ENCODE peak calls at places on chromosomes 7 and 10, in eight cellular contexts. K is tibial artery, Z is adrenal gland, F is brain microvascular endothelial cell, V is psoas muscle, W is GM23248, D is hepatocyte, P is OCI-LY7. J is an unnamed sample.

GRCh38 chr7:1666779-1667565 is 3.1 kb upstream of the ELFN1 start:
- DNase-seq in Z (no peak), P (no peak), K (peak), V (peak), F (no peak), D (peak), W (peak), J (peak)

GRCh38 chr10:30591249-30591670 is 38.3 kb downstream of the LYZL2 start:
- DNase-seq in Z (peak), D (peak), V (no peak), F (peak), K (no peak), P (peak), W (peak), J (no peak)

GRCh38 chr7:107778283-107778682 is 24.7 kb downstream of the SLC26A3 start:
- DNase-seq in P (no peak), D (no peak), Z (no peak), F (no peak), V (no peak), K (no peak), W (no peak), J (no peak)

GRCh38 chr10:19788075-19788686 is 28.1 kb upstream of the PLXDC2 start:
- DNase-seq in P (peak), Z (peak), W (peak), K (no peak), D (peak), V (no peak), F (peak), J (no peak)

GRCh38 chr7:157411580-157411979 is 74.8 kb downstream of the DNAJB6 start:
- DNase-seq in F (no peak), W (no peak), K (no peak), P (no peak), D (no peak), V (no peak), Z (no peak), J (peak)

GRCh38 chr10:92695679-92696605 is 6.2 kb downstream of the HHEX start:
- DNase-seq in F (peak), K (no peak), P (no peak), Z (peak), D (peak), W (peak), V (peak), J (peak)

GRCh38 chr7:141641876-141642275 is 60.1 kb downstream of the DENND11 start:
- DNase-seq in D (no peak), K (no peak), Z (no peak), V (no peak), P (no peak), W (no peak), F (no peak), J (no peak)

GRCh38 chr10:99443483-99443882 is 13.1 kb upstream of the GOT1 start:
- DNase-seq in Z (no peak), F (no peak), D (no peak), P (no peak), W (no peak), V (no peak), K (no peak), J (no peak)

GRCh38 chr7:139479620-139480019 is 3.9 kb downstream of the KLRG2 start:
- DNase-seq in K (no peak), P (no peak), Z (no peak), V (no peak), D (no peak), W (no peak), F (no peak), J (no peak)

GRCh38 chr10:90935581-90936292 is 14.8 kb upstream of the ANKRD1 start:
- DNase-seq in Z (no peak), V (no peak), P (no peak), F (no peak), K (no peak), W (no peak), D (no peak), J (no peak)

GRCh38 chr7:127907110-127907509 is 124.1 kb downstream of the LRRC4 start:
- DNase-seq in F (no peak), Z (no peak), D (no peak), V (no peak), W (no peak), P (no peak), K (no peak), J (no peak)

GRCh38 chr7:538764-539685 is 19.4 kb upstream of the PDGFA start:
- DNase-seq in K (no peak), W (no peak), V (no peak), Z (no peak), D (peak), F (no peak), P (no peak), J (peak)

GRCh38 chr7:149022961-149023360 is 5.3 kb downstream of the PDIA4 start:
- DNase-seq in V (no peak), K (no peak), D (no peak), W (no peak), Z (no peak), P (no peak), F (no peak), J (no peak)

GRCh38 chr7:82530361-82530760 is 86.8 kb upstream of the CACNA2D1 start:
- DNase-seq in Z (no peak), K (no peak), W (no peak), F (peak), D (no peak), P (no peak), V (no peak), J (no peak)

GRCh38 chr7:81301815-81302214 is 383.0 kb upstream of the SEMA3C start:
- DNase-seq in W (no peak), K (no peak), P (no peak), Z (no peak), F (no peak), D (no peak), V (no peak), J (peak)

GRCh38 chr10:77138541-77138940 is 499.1 kb downstream of the KCNMA1 start:
- DNase-seq in F (no peak), P (no peak), K (no peak), V (no peak), D (no peak), W (no peak), Z (no peak), J (no peak)

GRCh38 chr10:30285970-30286369 is 63.1 kb downstream of the MTPAP start:
- DNase-seq in P (no peak), W (no peak), K (no peak), Z (no peak), V (no peak), F (no peak), D (no peak), J (no peak)

GRCh38 chr10:110081914-110082313 is 74.1 kb downstream of the ADD3 start:
- DNase-seq in D (no peak), F (peak), P (no peak), K (no peak), Z (peak), V (no peak), W (peak), J (peak)

GRCh38 chr7:143418681-143419458 is 10.2 kb upstream of the EPHA1 start:
- DNase-seq in F (no peak), V (no peak), Z (no peak), K (no peak), D (no peak), W (no peak), P (no peak), J (no peak)

GRCh38 chr7:83148776-83149175 is 13.9 kb downstream of the PCLO start:
- DNase-seq in W (peak), F (peak), P (no peak), V (no peak), K (no peak), Z (no peak), D (no peak), J (no peak)

GRCh38 chr7:25391295-25391861 is 163.1 kb upstream of the NPVF start:
- DNase-seq in D (peak), P (peak), V (no peak), Z (no peak), K (no peak), F (peak), W (peak), J (no peak)

GRCh38 chr10:14587540-14588083 is 187.1 kb downstream of the FAM107B start:
- DNase-seq in Z (no peak), K (no peak), F (no peak), V (no peak), W (no peak), P (no peak), D (no peak), J (no peak)

GRCh38 chr10:51862149-51862548 is 162.8 kb upstream of the CSTF2T start:
- DNase-seq in Z (no peak), P (no peak), F (no peak), V (no peak), D (no peak), K (no peak), W (no peak), J (no peak)

GRCh38 chr10:52172581-52172980 is 141.5 kb upstream of the DKK1 start:
- DNase-seq in Z (no peak), P (no peak), D (peak), V (no peak), W (peak), F (peak), K (no peak), J (no peak)

GRCh38 chr7:149140784-149141183 is 6.5 kb upstream of the ZNF398 start:
- DNase-seq in Z (peak), F (no peak), K (no peak), W (peak), V (no peak), D (no peak), P (no peak), J (no peak)

GRCh38 chr10:24465899-24466615 is 257.1 kb downstream of the KIAA1217 start:
- DNase-seq in W (peak), Z (peak), P (no peak), V (no peak), F (peak), K (no peak), D (peak), J (no peak)

GRCh38 chr10:73773152-73773879 is 8.5 kb upstream of the CHCHD1 start:
- DNase-seq in V (no peak), W (peak), P (peak), D (no peak), F (no peak), Z (no peak), K (peak), J (peak)

GRCh38 chr10:22564060-22564459 is 150.3 kb downstream of the PIP4K2A start:
- DNase-seq in D (no peak), W (no peak), P (no peak), K (no peak), Z (no peak), F (no peak), V (no peak), J (no peak)

GRCh38 chr10:79320785-79321493 is 26.3 kb upstream of the PPIF start:
- DNase-seq in D (no peak), F (peak), W (peak), V (no peak), K (no peak), Z (peak), P (no peak), J (no peak)

GRCh38 chr10:9621216-9621615 is 1396.5 kb upstream of the CELF2 start:
- DNase-seq in Z (no peak), P (no peak), F (no peak), K (no peak), W (no peak), D (peak), V (no peak), J (no peak)

GRCh38 chr7:40584667-40585433 is 450.0 kb downstream of the SUGCT start:
- DNase-seq in K (no peak), F (peak), W (peak), D (no peak), V (no peak), P (no peak), Z (no peak), J (no peak)

GRCh38 chr10:6778992-6779701 is 199.1 kb upstream of the PRKCQ start:
- DNase-seq in W (peak), F (peak), D (peak), K (no peak), Z (peak), P (no peak), V (peak), J (no peak)

GRCh38 chr7:98930921-98931320 is 52.6 kb downstream of the TRRAP start:
- DNase-seq in W (peak), K (no peak), F (peak), P (no peak), D (no peak), V (no peak), Z (no peak), J (no peak)

GRCh38 chr7:72230281-72230680 is 181.9 kb downstream of the CALN1 start:
- DNase-seq in V (no peak), Z (no peak), K (no peak), P (no peak), D (no peak), F (no peak), W (no peak), J (no peak)

GRCh38 chr7:142939226-142939910 is at the start of gene LLCFC1:
- DNase-seq in W (no peak), D (peak), P (peak), F (no peak), Z (no peak), V (no peak), K (no peak), J (no peak)

GRCh38 chr7:47266131-47266706 is 315.7 kb downstream of the TNS3 start:
- DNase-seq in D (peak), Z (peak), P (peak), K (peak), W (peak), F (peak), V (peak), J (peak)

GRCh38 chr7:143492799-143493568 is 15.3 kb downstream of the TAS2R41 start:
- DNase-seq in P (no peak), K (no peak), F (no peak), W (peak), D (no peak), V (no peak), Z (no peak), J (no peak)

GRCh38 chr7:127239814-127240213 is 12.9 kb downstream of the GRM8 start:
- DNase-seq in P (no peak), D (no peak), V (no peak), F (no peak), K (no peak), W (no peak), Z (no peak), J (no peak)

GRCh38 chr7:39838326-39838725 is 111.7 kb upstream of the CDK13 start:
- DNase-seq in Z (peak), D (no peak), W (no peak), K (no peak), V (no peak), F (peak), P (peak), J (no peak)

GRCh38 chr7:21944616-21945373 is 904 bp downstream of the CDCA7L start:
- DNase-seq in P (peak), F (no peak), V (no peak), W (peak), K (no peak), Z (no peak), D (peak), J (peak)
- H3K27ac ChIP-seq in P (peak), F (peak), V (peak), W (peak), K (peak), Z (no peak), D (peak), J (peak)

DNA sequence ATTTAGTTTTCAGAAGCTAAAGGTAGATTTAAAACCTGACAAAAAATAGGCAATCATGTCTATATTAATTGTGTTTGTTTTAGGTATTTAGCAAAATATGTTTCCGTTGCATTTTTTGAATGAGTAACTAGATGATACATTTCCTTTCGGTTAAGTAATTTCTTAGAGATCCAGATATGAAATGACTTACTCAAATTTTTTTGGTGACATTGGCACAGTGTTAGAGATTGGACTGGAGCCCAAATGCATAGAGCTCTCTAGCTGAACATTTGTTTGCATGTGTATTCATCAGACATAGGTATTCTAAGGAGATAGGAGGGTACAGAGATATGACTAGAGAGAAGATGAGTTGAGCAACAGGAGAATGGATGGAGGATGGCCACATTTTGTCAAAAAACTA is 1.9 kb downstream of the BUB3 start:
- DNase-seq in Z (no peak), V (no peak), F (peak), P (no peak), K (no peak), W (peak), D (no peak), J (no peak)
- H3K4me3 ChIP-seq in Z (no peak), V (peak), F (peak), P (peak), K (no peak), W (peak), D (no peak), J (no peak)

GRCh38 chr10:98404571-98405396 is 10.2 kb downstream of the PYROXD2 start:
- DNase-seq in F (no peak), P (no peak), K (no peak), V (no peak), W (peak), Z (no peak), D (no peak), J (no peak)
- H3K27ac ChIP-seq in F (peak), P (no peak), K (no peak), V (no peak), W (peak), Z (peak), D (peak), J (no peak)

GRCh38 chr7:45021604-45022296 is 21.7 kb downstream of the CCM2 start:
- DNase-seq in W (peak), V (no peak), D (no peak), F (peak), Z (no peak), P (no peak), K (peak), J (no peak)
- H3K4me3 ChIP-seq in W (no peak), V (no peak), D (no peak), F (no peak), Z (no peak), P (no peak), K (no peak), J (no peak)

DNA sequence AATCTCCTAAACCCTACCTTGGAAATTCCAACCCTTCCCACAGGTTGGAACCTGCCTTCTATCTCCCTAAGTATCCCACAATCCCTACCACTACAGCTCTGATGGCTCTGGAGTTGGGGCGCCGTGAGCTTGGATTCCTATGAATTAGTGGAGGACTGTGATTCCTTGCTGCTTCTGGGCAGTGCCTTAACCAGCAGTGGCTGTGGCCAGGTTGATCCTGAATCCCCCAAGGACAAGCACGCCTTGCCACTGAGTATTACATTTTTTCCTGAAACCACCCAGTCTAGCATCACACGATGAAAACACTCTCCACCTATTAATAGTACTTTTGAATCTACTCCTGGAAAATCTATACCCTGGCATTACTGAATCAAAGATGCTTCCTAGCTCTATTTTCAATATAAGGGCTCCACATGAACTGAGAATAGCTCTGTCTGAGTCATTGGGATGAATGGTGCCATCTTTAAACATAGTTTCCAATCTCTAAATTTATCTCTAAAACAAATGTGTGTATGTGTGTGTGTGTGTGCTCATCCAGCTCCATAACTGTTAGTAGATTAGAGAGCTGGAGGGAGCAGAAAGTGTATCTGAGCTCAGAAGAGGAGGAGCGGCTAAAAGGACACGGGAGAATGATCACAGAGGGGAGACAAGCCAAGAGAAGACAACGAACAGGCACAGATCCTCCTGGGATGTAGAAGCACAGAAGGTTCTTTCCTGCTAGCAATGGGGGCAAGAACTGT is 11.9 kb upstream of the INPP5F start:
- DNase-seq in D (no peak), W (no peak), K (no peak), F (no peak), V (no peak), Z (no peak), P (no peak), J (no peak)
- H3K27ac ChIP-seq in D (no peak), W (no peak), K (no peak), F (no peak), V (peak), Z (no peak), P (no peak), J (no peak)

GRCh38 chr7:114925443-114925842 is 3.5 kb downstream of the MDFIC start:
- DNase-seq in W (no peak), Z (no peak), P (no peak), K (no peak), F (no peak), V (no peak), D (no peak), J (no peak)
- H3K4me3 ChIP-seq in W (no peak), Z (no peak), P (no peak), K (no peak), F (no peak), V (no peak), D (no peak), J (no peak)

GRCh38 chr10:125134483-125134848 is 25.9 kb downstream of the CTBP2 start:
- DNase-seq in V (no peak), Z (peak), F (no peak), D (no peak), P (no peak), K (peak), W (no peak), J (peak)
- H3K27ac ChIP-seq in V (peak), Z (peak), F (no peak), D (no peak), P (no peak), K (no peak), W (no peak), J (no peak)

DNA sequence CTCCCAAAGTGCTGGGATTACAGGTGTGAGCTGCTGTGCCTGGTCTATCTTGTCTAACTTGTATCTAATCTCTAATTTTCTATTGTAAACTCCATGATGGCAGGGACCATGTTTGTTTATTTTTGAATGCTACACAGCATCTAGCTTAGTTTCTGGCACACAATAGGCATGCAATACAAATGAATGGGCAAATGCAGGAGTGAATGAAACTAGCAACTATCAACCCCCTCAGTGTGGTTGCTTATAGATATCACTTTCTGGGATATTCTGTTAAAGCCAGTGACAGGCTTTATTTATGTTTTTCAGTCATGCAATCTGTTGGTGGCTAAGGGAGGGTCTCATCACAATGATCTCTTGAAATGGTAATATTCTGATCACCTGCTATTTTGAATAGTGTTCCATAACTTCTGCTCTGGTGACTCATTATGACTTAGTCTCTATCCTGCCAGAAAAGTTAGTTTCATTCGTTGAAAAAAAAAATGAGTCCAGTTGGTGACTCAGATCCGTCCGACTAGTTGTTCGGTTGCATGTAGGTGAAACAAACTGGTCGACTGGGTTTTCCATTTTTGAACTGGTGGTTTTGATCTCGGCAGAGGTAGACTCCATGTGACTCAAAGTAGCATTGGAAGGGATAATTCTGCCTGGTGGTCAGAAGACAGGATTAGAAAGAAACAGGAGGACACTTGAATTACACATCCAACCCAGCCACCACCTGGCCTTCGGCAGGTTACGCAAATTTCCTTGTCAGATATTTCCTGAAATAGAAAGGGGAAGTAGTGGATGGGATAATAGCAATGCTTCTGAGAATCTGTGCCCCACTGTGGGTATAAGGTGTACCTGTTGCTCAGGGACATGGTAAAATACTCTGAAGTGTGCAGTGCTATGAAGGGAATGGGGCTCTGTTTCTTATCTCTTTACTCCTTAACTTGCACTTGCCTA is 76.8 kb downstream of the GATA3 start:
- DNase-seq in V (no peak), F (no peak), K (no peak), D (no peak), Z (no peak), W (peak), P (no peak), J (no peak)
- H3K4me3 ChIP-seq in V (no peak), F (no peak), K (no peak), D (no peak), Z (no peak), W (no peak), P (no peak), J (no peak)

GRCh38 chr10:59290448-59290847 is 71.9 kb downstream of the FAM13C start:
- DNase-seq in D (no peak), P (peak), V (no peak), Z (no peak), F (no peak), W (peak), K (no peak), J (no peak)
- H3K27ac ChIP-seq in D (no peak), P (no peak), V (no peak), Z (no peak), F (no peak), W (no peak), K (no peak), J (no peak)